ENCODE peak calls at places on chromosome 6, in five cellular contexts. One of them, this sample, is unnamed.

GRCh38 chr6:35077713-35078105 is 63.4 kb downstream of the TCP11 start:
- DNase-seq in choroid plexus epithelial cell: no peak
- DNase-seq in heart right ventricle: no peak
- DNase-seq in fibroblast of mammary gland: no peak
- DNase-seq in H1: no peak
- DNase-seq in this sample: no peak

GRCh38 chr6:125191916-125192609 is 38.5 kb downstream of the TPD52L1 start:
- DNase-seq in fibroblast of mammary gland: peak; percentile 89
- DNase-seq in choroid plexus epithelial cell: peak; percentile 97
- DNase-seq in H1: peak; percentile 66
- DNase-seq in heart right ventricle: peak; percentile 20
- DNase-seq in this sample: peak; percentile 65

GRCh38 chr6:117072134-117072533 is 193.2 kb upstream of the VGLL2 start:
- DNase-seq in heart right ventricle: peak; percentile 34
- DNase-seq in fibroblast of mammary gland: peak; percentile 0
- DNase-seq in H1: no peak
- DNase-seq in choroid plexus epithelial cell: no peak
- DNase-seq in this sample: no peak

GRCh38 chr6:147651249-147652063 is 143.0 kb downstream of the SAMD5 start:
- DNase-seq in heart right ventricle: peak; percentile 28
- DNase-seq in H1: no peak
- DNase-seq in fibroblast of mammary gland: peak; percentile 44
- DNase-seq in choroid plexus epithelial cell: peak; percentile 58
- DNase-seq in this sample: no peak

GRCh38 chr6:68834561-68834960 is 199.5 kb downstream of the ADGRB3 start:
- DNase-seq in fibroblast of mammary gland: peak; percentile 2
- DNase-seq in heart right ventricle: no peak
- DNase-seq in H1: no peak
- DNase-seq in choroid plexus epithelial cell: peak; percentile 8
- DNase-seq in this sample: no peak

GRCh38 chr6:3231213-3232016 is 4.0 kb upstream of the TUBB2B start:
- DNase-seq in fibroblast of mammary gland: peak; percentile 54
- DNase-seq in H1: no peak
- DNase-seq in choroid plexus epithelial cell: peak; percentile 76
- DNase-seq in heart right ventricle: no peak
- DNase-seq in this sample: no peak

GRCh38 chr6:42981866-42982265 is 2.5 kb upstream of the PPP2R5D start:
- DNase-seq in H1: no peak
- DNase-seq in choroid plexus epithelial cell: no peak
- DNase-seq in fibroblast of mammary gland: peak; percentile 32
- DNase-seq in heart right ventricle: no peak
- DNase-seq in this sample: no peak

GRCh38 chr6:142855877-142856606 is 88.9 kb downstream of the HIVEP2 start:
- DNase-seq in fibroblast of mammary gland: no peak
- DNase-seq in H1: no peak
- DNase-seq in heart right ventricle: no peak
- DNase-seq in choroid plexus epithelial cell: no peak
- DNase-seq in this sample: no peak

GRCh38 chr6:109441069-109441816 is 719 bp downstream of the SMPD2 start:
- DNase-seq in fibroblast of mammary gland: peak; percentile 31
- DNase-seq in H1: no peak
- DNase-seq in choroid plexus epithelial cell: peak; percentile 72
- DNase-seq in heart right ventricle: peak; percentile 45
- DNase-seq in this sample: peak; percentile 56

GRCh38 chr6:137102851-137103492 is 58.2 kb upstream of the IL20RA start:
- DNase-seq in fibroblast of mammary gland: no peak
- DNase-seq in heart right ventricle: no peak
- DNase-seq in H1: no peak
- DNase-seq in choroid plexus epithelial cell: no peak
- DNase-seq in this sample: peak; percentile 61

GRCh38 chr6:48505621-48506020 is 394.6 kb upstream of the PTCHD4 start:
- DNase-seq in choroid plexus epithelial cell: no peak
- DNase-seq in heart right ventricle: no peak
- DNase-seq in fibroblast of mammary gland: no peak
- DNase-seq in H1: no peak
- DNase-seq in this sample: no peak

GRCh38 chr6:150686566-150686965 is 86.9 kb downstream of the PLEKHG1 start:
- DNase-seq in fibroblast of mammary gland: no peak
- DNase-seq in H1: no peak
- DNase-seq in choroid plexus epithelial cell: no peak
- DNase-seq in heart right ventricle: no peak
- DNase-seq in this sample: no peak

GRCh38 chr6:91079939-91080338 is 493.1 kb upstream of the MAP3K7 start:
- DNase-seq in H1: no peak
- DNase-seq in fibroblast of mammary gland: no peak
- DNase-seq in heart right ventricle: no peak
- DNase-seq in choroid plexus epithelial cell: peak; percentile 22
- DNase-seq in this sample: no peak

GRCh38 chr6:50922579-50923525 is 104.2 kb downstream of the TFAP2B start:
- DNase-seq in H1: no peak
- DNase-seq in fibroblast of mammary gland: no peak
- DNase-seq in heart right ventricle: no peak
- DNase-seq in choroid plexus epithelial cell: peak; percentile 13
- DNase-seq in this sample: no peak

GRCh38 chr6:42969431-42969830 is 8.9 kb downstream of the GNMT start:
- DNase-seq in heart right ventricle: no peak
- DNase-seq in H1: no peak
- DNase-seq in fibroblast of mammary gland: no peak
- DNase-seq in choroid plexus epithelial cell: no peak
- DNase-seq in this sample: no peak

GRCh38 chr6:80331522-80331921 is 225.1 kb downstream of the BCKDHB start:
- DNase-seq in heart right ventricle: no peak
- DNase-seq in choroid plexus epithelial cell: no peak
- DNase-seq in fibroblast of mammary gland: no peak
- DNase-seq in H1: no peak
- DNase-seq in this sample: no peak

GRCh38 chr6:106702451-106703110 is 73.2 kb downstream of the QRSL1 start:
- DNase-seq in H1: no peak
- DNase-seq in heart right ventricle: no peak
- DNase-seq in fibroblast of mammary gland: no peak
- DNase-seq in choroid plexus epithelial cell: no peak
- DNase-seq in this sample: peak; percentile 76

GRCh38 chr6:33077908-33078307 is 2.1 kb downstream of the HLA-DPB1 start:
- DNase-seq in choroid plexus epithelial cell: no peak
- DNase-seq in heart right ventricle: no peak
- DNase-seq in H1: no peak
- DNase-seq in fibroblast of mammary gland: no peak
- DNase-seq in this sample: no peak

GRCh38 chr6:33075208-33075567 is 602 bp upstream of the HLA-DPB1 start:
- DNase-seq in choroid plexus epithelial cell: no peak
- DNase-seq in fibroblast of mammary gland: no peak
- DNase-seq in H1: no peak
- DNase-seq in heart right ventricle: no peak
- DNase-seq in this sample: no peak

GRCh38 chr6:33075568-33076405 is at the start of gene HLA-DPB1:
- DNase-seq in H1: no peak
- DNase-seq in heart right ventricle: no peak
- DNase-seq in choroid plexus epithelial cell: peak; percentile 81
- DNase-seq in fibroblast of mammary gland: peak; percentile 68
- DNase-seq in this sample: peak; percentile 90

GRCh38 chr6:33078442-33078841 is 2.7 kb downstream of the HLA-DPB1 start:
- DNase-seq in heart right ventricle: no peak
- DNase-seq in H1: no peak
- DNase-seq in fibroblast of mammary gland: no peak
- DNase-seq in choroid plexus epithelial cell: no peak
- DNase-seq in this sample: no peak

GRCh38 chr6:33076406-33076934 is 680 bp downstream of the HLA-DPB1 start:
- DNase-seq in fibroblast of mammary gland: no peak
- DNase-seq in heart right ventricle: no peak
- DNase-seq in H1: no peak
- DNase-seq in choroid plexus epithelial cell: no peak
- DNase-seq in this sample: no peak
- TF ChIP-seq CTCF in fibroblast of mammary gland: no peak
- TF ChIP-seq CTCF in heart right ventricle: no peak
- TF ChIP-seq CTCF in H1: no peak
- TF ChIP-seq CTCF in choroid plexus epithelial cell: no peak
- TF ChIP-seq CTCF in this sample: no peak

GRCh38 chr6:165662041-165662491 is 975 bp downstream of the PDE10A start:
- DNase-seq in H1: no peak
- DNase-seq in choroid plexus epithelial cell: peak; percentile 52
- DNase-seq in fibroblast of mammary gland: no peak
- DNase-seq in heart right ventricle: peak; percentile 61
- DNase-seq in this sample: peak; percentile 53

GRCh38 chr6:165661416-165662001 is 1.5 kb downstream of the PDE10A start:
- DNase-seq in fibroblast of mammary gland: no peak
- DNase-seq in H1: no peak
- DNase-seq in heart right ventricle: peak; percentile 30
- DNase-seq in choroid plexus epithelial cell: peak; percentile 47
- DNase-seq in this sample: no peak

GRCh38 chr6:165663283-165663735 is 268 bp upstream of the PDE10A start:
- DNase-seq in heart right ventricle: peak; percentile 73
- DNase-seq in fibroblast of mammary gland: peak; percentile 31
- DNase-seq in choroid plexus epithelial cell: peak; percentile 69
- DNase-seq in H1: no peak
- DNase-seq in this sample: peak; percentile 48

GRCh38 chr6:165663736-165664552 is 903 bp upstream of the PDE10A start:
- DNase-seq in fibroblast of mammary gland: peak; percentile 18
- DNase-seq in choroid plexus epithelial cell: no peak
- DNase-seq in heart right ventricle: peak; percentile 64
- DNase-seq in H1: no peak
- DNase-seq in this sample: peak; percentile 30

GRCh38 chr6:165662671-165663282 is at the start of gene PDE10A:
- DNase-seq in fibroblast of mammary gland: no peak
- DNase-seq in H1: no peak
- DNase-seq in choroid plexus epithelial cell: peak; percentile 76
- DNase-seq in heart right ventricle: peak; percentile 79
- DNase-seq in this sample: peak; percentile 58
- TF ChIP-seq CTCF in fibroblast of mammary gland: no peak
- TF ChIP-seq CTCF in H1: no peak
- TF ChIP-seq CTCF in choroid plexus epithelial cell: no peak
- TF ChIP-seq CTCF in heart right ventricle: no peak
- TF ChIP-seq CTCF in this sample: no peak

GRCh38 chr6:159716247-159717086 is 10.8 kb upstream of the WTAP start:
- DNase-seq in H1: no peak
- DNase-seq in fibroblast of mammary gland: peak; percentile 99
- DNase-seq in choroid plexus epithelial cell: peak; percentile 93
- DNase-seq in heart right ventricle: no peak
- DNase-seq in this sample: no peak
- TF ChIP-seq CTCF in H1: no peak
- TF ChIP-seq CTCF in fibroblast of mammary gland: peak; percentile 11
- TF ChIP-seq CTCF in choroid plexus epithelial cell: no peak
- TF ChIP-seq CTCF in heart right ventricle: no peak
- TF ChIP-seq CTCF in this sample: no peak

GRCh38 chr6:56671160-56671559 is 28.5 kb upstream of the DST start:
- DNase-seq in choroid plexus epithelial cell: no peak
- DNase-seq in heart right ventricle: no peak
- DNase-seq in fibroblast of mammary gland: no peak
- DNase-seq in H1: no peak
- DNase-seq in this sample: no peak
- TF ChIP-seq CTCF in choroid plexus epithelial cell: no peak
- TF ChIP-seq CTCF in heart right ventricle: no peak
- TF ChIP-seq CTCF in fibroblast of mammary gland: no peak
- TF ChIP-seq CTCF in H1: no peak
- TF ChIP-seq CTCF in this sample: no peak